ENCODE peak calls at places on chromosomes 6 and 20, in four cellular contexts. One of them, this sample, is unnamed.
A peak's percentile ranks its signal among the peaks of the same experiment; 100 is the strongest.

GRCh38 chr6:43076093-43076927 is at the start of gene PTK7:
- DNase-seq in HepG2: peak; percentile 74
- DNase-seq in K562: peak; percentile 93
- DNase-seq in GM12878: no peak
- DNase-seq in this sample: peak; percentile 83

GRCh38 chr6:16505711-16506362 is 255.4 kb downstream of the ATXN1 start:
- DNase-seq in HepG2: no peak
- DNase-seq in K562: no peak
- DNase-seq in GM12878: no peak
- DNase-seq in this sample: no peak

GRCh38 chr6:165659945-165660862 is 2.8 kb downstream of the PDE10A start:
- DNase-seq in HepG2: no peak
- DNase-seq in K562: no peak
- DNase-seq in GM12878: no peak
- DNase-seq in this sample: no peak

GRCh38 chr6:113819169-113819830 is 37.8 kb upstream of the MARCKS start:
- DNase-seq in HepG2: no peak
- DNase-seq in K562: no peak
- DNase-seq in GM12878: no peak
- DNase-seq in this sample: no peak

GRCh38 chr20:36109251-36109947 is 45.1 kb upstream of the EPB41L1 start:
- DNase-seq in HepG2: peak; percentile 35
- DNase-seq in K562: no peak
- DNase-seq in GM12878: no peak
- DNase-seq in this sample: no peak

GRCh38 chr6:36716476-36717093 is 19.0 kb downstream of the RAB44 start:
- DNase-seq in HepG2: no peak
- DNase-seq in K562: no peak
- DNase-seq in GM12878: no peak
- DNase-seq in this sample: no peak

GRCh38 chr20:21511850-21512633 is 1.8 kb downstream of the NKX2-2 start:
- DNase-seq in HepG2: no peak
- DNase-seq in K562: no peak
- DNase-seq in GM12878: no peak
- DNase-seq in this sample: no peak

GRCh38 chr20:37866051-37866450 is 36.9 kb upstream of the VSTM2L start:
- DNase-seq in HepG2: no peak
- DNase-seq in K562: no peak
- DNase-seq in GM12878: no peak
- DNase-seq in this sample: no peak

GRCh38 chr6:46058951-46059350 is 43.3 kb upstream of the CLIC5 start:
- DNase-seq in HepG2: no peak
- DNase-seq in K562: no peak
- DNase-seq in GM12878: no peak
- DNase-seq in this sample: no peak

GRCh38 chr6:132792510-132792909 is 5.9 kb downstream of the SLC18B1 start:
- DNase-seq in HepG2: no peak
- DNase-seq in K562: no peak
- DNase-seq in GM12878: no peak
- DNase-seq in this sample: no peak

GRCh38 chr20:51338692-51339440 is 203.7 kb downstream of the NFATC2 start:
- DNase-seq in HepG2: no peak
- DNase-seq in K562: peak; percentile 24
- DNase-seq in GM12878: no peak
- DNase-seq in this sample: no peak

GRCh38 chr6:41177287-41177686 is 14.4 kb upstream of the TREM2 start:
- DNase-seq in HepG2: no peak
- DNase-seq in K562: no peak
- DNase-seq in GM12878: no peak
- DNase-seq in this sample: no peak

GRCh38 chr6:158377866-158378265 is 65.6 kb downstream of the TULP4 start:
- DNase-seq in HepG2: no peak
- DNase-seq in K562: no peak
- DNase-seq in GM12878: no peak
- DNase-seq in this sample: no peak

GRCh38 chr6:40763001-40763400 is 175.8 kb upstream of the LRFN2 start:
- DNase-seq in HepG2: no peak
- DNase-seq in K562: no peak
- DNase-seq in GM12878: no peak
- DNase-seq in this sample: no peak

GRCh38 chr20:50680106-50680960 is 11.0 kb downstream of the RIPOR3 start:
- DNase-seq in HepG2: peak; percentile 90
- DNase-seq in K562: no peak
- DNase-seq in GM12878: no peak
- DNase-seq in this sample: no peak

GRCh38 chr20:10784337-10785183 is 110.8 kb upstream of the JAG1 start:
- DNase-seq in HepG2: no peak
- DNase-seq in K562: no peak
- DNase-seq in GM12878: no peak
- DNase-seq in this sample: no peak

GRCh38 chr20:37377346-37378081 is 31.6 kb downstream of the SRC start:
- DNase-seq in HepG2: no peak
- DNase-seq in K562: no peak
- DNase-seq in GM12878: no peak
- DNase-seq in this sample: no peak

GRCh38 chr6:165698868-165699267 is 35.8 kb upstream of the PDE10A start:
- DNase-seq in HepG2: no peak
- DNase-seq in K562: no peak
- DNase-seq in GM12878: no peak
- DNase-seq in this sample: no peak

GRCh38 chr6:89950879-89951391 is 56.7 kb downstream of the GJA10 start:
- DNase-seq in HepG2: no peak
- DNase-seq in K562: no peak
- DNase-seq in GM12878: no peak
- DNase-seq in this sample: no peak

GRCh38 chr6:147131728-147132127 is 72.5 kb upstream of the STXBP5 start:
- DNase-seq in HepG2: no peak
- DNase-seq in K562: peak; percentile 30
- DNase-seq in GM12878: no peak
- DNase-seq in this sample: no peak

GRCh38 chr6:111992851-111993250 is 61.1 kb upstream of the CCN6 start:
- DNase-seq in HepG2: no peak
- DNase-seq in K562: no peak
- DNase-seq in GM12878: no peak
- DNase-seq in this sample: no peak

GRCh38 chr20:52924411-52925271 is 47.5 kb upstream of the TSHZ2 start:
- DNase-seq in HepG2: peak; percentile 97
- DNase-seq in K562: no peak
- DNase-seq in GM12878: no peak
- DNase-seq in this sample: no peak

GRCh38 chr20:33120934-33121333 is 41.5 kb downstream of the BPIFB4 start:
- DNase-seq in HepG2: no peak
- DNase-seq in K562: no peak
- DNase-seq in GM12878: no peak
- DNase-seq in this sample: no peak

GRCh38 chr20:33127422-33128097 is 40.4 kb upstream of the BPIFA2 start:
- DNase-seq in HepG2: peak; percentile 79
- DNase-seq in K562: no peak
- DNase-seq in GM12878: no peak
- DNase-seq in this sample: no peak

GRCh38 chr20:33124994-33125393 is 43.0 kb upstream of the BPIFA2 start:
- DNase-seq in HepG2: no peak
- DNase-seq in K562: no peak
- DNase-seq in GM12878: no peak
- DNase-seq in this sample: no peak

GRCh38 chr20:33125983-33126382 is 42.0 kb upstream of the BPIFA2 start:
- DNase-seq in HepG2: peak; percentile 45
- DNase-seq in K562: no peak
- DNase-seq in GM12878: no peak
- DNase-seq in this sample: no peak

GRCh38 chr20:33124261-33124660 is 43.7 kb upstream of the BPIFA2 start:
- DNase-seq in HepG2: no peak
- DNase-seq in K562: no peak
- DNase-seq in GM12878: no peak
- DNase-seq in this sample: no peak
- TF ChIP-seq FOXK2 in HepG2: no peak
- TF ChIP-seq FOXK2 in K562: no peak
- TF ChIP-seq FOXK2 in GM12878: no peak
- TF ChIP-seq FOXK2 in this sample: no peak

GRCh38 chr6:130366011-130366963 is at the start of gene TMEM200A:
- DNase-seq in HepG2: no peak
- DNase-seq in K562: no peak
- DNase-seq in GM12878: no peak
- DNase-seq in this sample: peak; percentile 62

GRCh38 chr6:130359736-130360135 is 6.1 kb upstream of the TMEM200A start:
- DNase-seq in HepG2: no peak
- DNase-seq in K562: no peak
- DNase-seq in GM12878: no peak
- DNase-seq in this sample: no peak

GRCh38 chr6:130365166-130366010 is 429 bp upstream of the TMEM200A start:
- DNase-seq in HepG2: peak; percentile 40
- DNase-seq in K562: peak; percentile 68
- DNase-seq in GM12878: no peak
- DNase-seq in this sample: peak; percentile 89

GRCh38 chr6:130364224-130364780 is 1.5 kb upstream of the TMEM200A start:
- DNase-seq in HepG2: no peak
- DNase-seq in K562: no peak
- DNase-seq in GM12878: no peak
- DNase-seq in this sample: no peak

GRCh38 chr6:130362128-130362527 is 3.7 kb upstream of the TMEM200A start:
- DNase-seq in HepG2: peak; percentile 25
- DNase-seq in K562: peak; percentile 15
- DNase-seq in GM12878: no peak
- DNase-seq in this sample: no peak
- TF ChIP-seq SP1 in HepG2: no peak
- TF ChIP-seq SP1 in K562: no peak
- TF ChIP-seq SP1 in GM12878: no peak
- TF ChIP-seq SP1 in this sample: no peak

GRCh38 chr6:32137454-32137853 is 7.4 kb upstream of the FKBPL start:
- DNase-seq in HepG2: no peak
- DNase-seq in K562: no peak
- DNase-seq in GM12878: no peak
- DNase-seq in this sample: no peak

GRCh38 chr6:32132110-32132509 is 2.0 kb upstream of the FKBPL start:
- DNase-seq in HepG2: no peak
- DNase-seq in K562: no peak
- DNase-seq in GM12878: no peak
- DNase-seq in this sample: no peak

GRCh38 chr6:32131439-32131948 is 1.4 kb upstream of the FKBPL start:
- DNase-seq in HepG2: no peak
- DNase-seq in K562: peak; percentile 66
- DNase-seq in GM12878: no peak
- DNase-seq in this sample: no peak

GRCh38 chr6:32129297-32130088 is 595 bp downstream of the FKBPL start:
- DNase-seq in HepG2: no peak
- DNase-seq in K562: no peak
- DNase-seq in GM12878: no peak
- DNase-seq in this sample: no peak

DNA sequence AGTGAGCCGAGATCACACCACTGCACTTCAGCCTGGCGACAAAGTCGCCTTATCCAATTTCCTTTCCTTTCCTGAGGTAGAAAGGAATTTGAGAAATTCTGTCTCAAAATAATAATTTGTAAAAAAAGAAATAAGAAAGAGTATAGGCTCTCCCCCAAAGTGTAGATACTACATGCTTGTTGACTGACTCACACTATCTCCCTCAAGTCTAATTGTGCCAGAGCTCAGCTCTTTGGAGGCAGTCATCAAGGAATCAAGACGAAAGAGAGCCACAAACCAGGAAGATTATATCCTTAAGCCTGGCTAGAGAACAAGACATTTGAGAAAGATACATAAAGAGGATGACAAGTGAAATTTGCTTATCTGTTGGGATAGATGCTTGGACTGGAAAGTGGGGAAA is 3.7 kb upstream of the FKBPL start:
- DNase-seq in HepG2: no peak
- DNase-seq in K562: no peak
- DNase-seq in GM12878: no peak
- DNase-seq in this sample: no peak
- TF ChIP-seq FOXK2 in HepG2: no peak
- TF ChIP-seq FOXK2 in K562: no peak
- TF ChIP-seq FOXK2 in GM12878: no peak
- TF ChIP-seq FOXK2 in this sample: no peak

DNA sequence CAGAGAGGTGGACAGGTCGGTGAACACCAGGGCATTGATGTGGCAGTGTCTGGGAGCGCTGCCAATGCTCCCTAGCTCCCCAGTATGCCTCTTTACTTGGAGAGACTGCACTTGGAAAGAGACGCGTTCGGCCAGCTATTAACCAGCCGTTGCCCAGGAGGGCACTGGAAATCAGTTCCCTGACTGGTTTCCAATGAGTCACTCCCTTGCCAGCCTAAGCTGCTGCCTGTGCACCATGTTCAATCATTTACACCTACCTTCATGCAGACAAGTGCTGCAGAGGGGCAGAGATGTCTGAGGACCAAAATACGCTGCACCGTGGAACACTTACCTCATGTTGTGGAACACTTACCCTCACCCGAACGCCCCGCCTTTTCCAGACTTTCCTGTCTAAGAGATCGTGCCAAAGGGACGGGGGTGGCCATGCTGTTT is 151.6 kb downstream of the SOBP start:
- DNase-seq in HepG2: no peak
- DNase-seq in K562: no peak
- DNase-seq in GM12878: no peak
- DNase-seq in this sample: no peak
- TF ChIP-seq SP1 in HepG2: no peak
- TF ChIP-seq SP1 in K562: no peak
- TF ChIP-seq SP1 in GM12878: no peak
- TF ChIP-seq SP1 in this sample: no peak

GRCh38 chr6:152981989-152982767 is 663 bp downstream of the FBXO5 start:
- DNase-seq in HepG2: no peak
- DNase-seq in K562: peak; percentile 57
- DNase-seq in GM12878: no peak
- DNase-seq in this sample: peak; percentile 28

GRCh38 chr6:152983637-152984386 is 971 bp upstream of the FBXO5 start:
- DNase-seq in HepG2: peak; percentile 60
- DNase-seq in K562: peak; percentile 98
- DNase-seq in GM12878: peak; percentile 84
- DNase-seq in this sample: peak; percentile 97

GRCh38 chr6:152986978-152987377 is 4.1 kb upstream of the FBXO5 start:
- DNase-seq in HepG2: no peak
- DNase-seq in K562: no peak
- DNase-seq in GM12878: no peak
- DNase-seq in this sample: no peak

GRCh38 chr6:152982768-152983636 is at the start of gene FBXO5:
- DNase-seq in HepG2: peak; percentile 96
- DNase-seq in K562: peak; percentile 94
- DNase-seq in GM12878: peak; percentile 85
- DNase-seq in this sample: peak; percentile 92

GRCh38 chr6:152984387-152984872 is 1.6 kb upstream of the FBXO5 start:
- DNase-seq in HepG2: no peak
- DNase-seq in K562: no peak
- DNase-seq in GM12878: peak; percentile 51
- DNase-seq in this sample: no peak
- TF ChIP-seq FOXK2 in HepG2: no peak
- TF ChIP-seq FOXK2 in K562: no peak
- TF ChIP-seq FOXK2 in GM12878: no peak
- TF ChIP-seq FOXK2 in this sample: no peak

GRCh38 chr6:13813011-13813410 is 1.3 kb downstream of the MCUR1 start:
- DNase-seq in HepG2: no peak
- DNase-seq in K562: no peak
- DNase-seq in GM12878: no peak
- DNase-seq in this sample: no peak
- TF ChIP-seq SP1 in HepG2: no peak
- TF ChIP-seq SP1 in K562: no peak
- TF ChIP-seq SP1 in GM12878: no peak
- TF ChIP-seq SP1 in this sample: no peak